ENCODE peak calls at places on chromosome 6, in seven cellular contexts. S, I, O, L, Q, K and Z are unnamed samples.

GRCh38 chr6:111361648-111362047 is 121.4 kb downstream of the REV3L start:
- DNase-seq in S (peak; percentile 81), I (peak; percentile 4), O (peak; percentile 48), L (peak; percentile 63), Q (no peak), K (peak; percentile 4), Z (no peak)

GRCh38 chr6:2810092-2810671 is 31.5 kb downstream of the SERPINB1 start:
- DNase-seq in S (no peak), I (no peak), O (no peak), L (no peak), Q (no peak), K (no peak), Z (peak; percentile 53)

GRCh38 chr6:135624402-135625297 is 127.1 kb upstream of the AHI1 start:
- DNase-seq in S (no peak), I (no peak), O (peak; percentile 56), L (no peak), Q (no peak), K (no peak), Z (no peak)

GRCh38 chr6:140636698-140637402 is 1262.4 kb upstream of the CITED2 start:
- DNase-seq in S (no peak), I (no peak), O (no peak), L (no peak), Q (no peak), K (no peak), Z (no peak)

GRCh38 chr6:21033575-21034026 is 499.3 kb downstream of the CDKAL1 start:
- DNase-seq in S (no peak), I (no peak), O (peak; percentile 64), L (no peak), Q (peak; percentile 53), K (no peak), Z (no peak)

GRCh38 chr6:87702589-87702945 is 534 bp upstream of the AKIRIN2 start:
- DNase-seq in S (no peak), I (no peak), O (no peak), L (no peak), Q (no peak), K (peak; percentile 58), Z (no peak)

GRCh38 chr6:217048-217659 is 75.1 kb upstream of the DUSP22 start:
- DNase-seq in S (no peak), I (no peak), O (no peak), L (peak; percentile 40), Q (no peak), K (peak; percentile 80), Z (peak; percentile 56)

GRCh38 chr6:134111062-134111677 is 58.7 kb upstream of the SLC2A12 start:
- DNase-seq in S (peak; percentile 65), I (no peak), O (peak; percentile 52), L (peak; percentile 77), Q (no peak), K (peak; percentile 72), Z (no peak)

GRCh38 chr6:17334265-17334664 is 53.1 kb downstream of the RBM24 start:
- DNase-seq in S (no peak), I (no peak), O (peak; percentile 3), L (no peak), Q (no peak), K (no peak), Z (no peak)

GRCh38 chr6:134614606-134615485 is 296.9 kb upstream of the SGK1 start:
- DNase-seq in S (no peak), I (no peak), O (no peak), L (no peak), Q (no peak), K (no peak), Z (no peak)

GRCh38 chr6:64838726-64839125 is 868.3 kb downstream of the EYS start:
- DNase-seq in S (no peak), I (no peak), O (no peak), L (no peak), Q (no peak), K (no peak), Z (no peak)

GRCh38 chr6:30888472-30889137 is 4.3 kb downstream of the DDR1 start:
- DNase-seq in S (peak; percentile 62), I (no peak), O (peak; percentile 31), L (no peak), Q (no peak), K (no peak), Z (no peak)

GRCh38 chr6:122722746-122723145 is 56.8 kb upstream of the FABP7 start:
- DNase-seq in S (no peak), I (no peak), O (peak; percentile 42), L (no peak), Q (no peak), K (no peak), Z (no peak)